ENCODE peak calls at places on chromosomes 1 and 21, in five cellular contexts. I, B, D, T and L are unnamed samples.
A peak's percentile ranks its signal among the peaks of the same experiment; 100 is the strongest.

GRCh38 chr1:112723511-112723839 is 8.3 kb upstream of the PPM1J start:
- DNase-seq in B (no peak), I (no peak), T (no peak), D (no peak), L (no peak)

GRCh38 chr1:216458807-216459206 is 35.6 kb upstream of the USH2A start:
- DNase-seq in I (peak; percentile 36), D (peak; percentile 7), T (peak; percentile 21), B (no peak), L (no peak)

GRCh38 chr1:229203030-229203751 is 67.7 kb upstream of the RAB4A start:
- DNase-seq in D (peak; percentile 89), T (peak; percentile 36), B (no peak), I (peak; percentile 60), L (no peak)

GRCh38 chr1:234564035-234565029 is 45.6 kb downstream of the IRF2BP2 start:
- DNase-seq in I (peak; percentile 98), B (no peak), D (peak; percentile 37), T (peak; percentile 70), L (peak; percentile 43)

GRCh38 chr1:188462837-188463236 is 1634.1 kb downstream of the PLA2G4A start:
- DNase-seq in D (no peak), B (no peak), I (no peak), T (no peak), L (no peak)

GRCh38 chr1:87786861-87787548 is 458.3 kb downstream of the LMO4 start:
- DNase-seq in T (no peak), D (no peak), B (no peak), I (no peak), L (no peak)

GRCh38 chr1:182249201-182249676 is 142.4 kb downstream of the GLUL start:
- DNase-seq in T (peak; percentile 44), B (no peak), I (no peak), D (no peak), L (no peak)

GRCh38 chr21:45124596-45124995 is 50.2 kb downstream of the ADARB1 start:
- DNase-seq in B (no peak), I (no peak), D (no peak), T (no peak), L (no peak)

GRCh38 chr1:2414297-2414958 is 2.1 kb upstream of the PEX10 start:
- DNase-seq in I (peak; percentile 35), T (peak; percentile 89), B (peak; percentile 85), D (peak; percentile 68), L (no peak)

GRCh38 chr1:94629259-94630181 is 88.0 kb upstream of the F3 start:
- DNase-seq in T (no peak), B (no peak), I (no peak), D (no peak), L (no peak)

GRCh38 chr1:42937836-42938595 is 20.7 kb downstream of the SLC2A1 start:
- DNase-seq in I (no peak), T (no peak), D (no peak), B (no peak), L (no peak)

GRCh38 chr1:213055087-213055591 is 4.1 kb downstream of the RPS6KC1 start:
- DNase-seq in I (no peak), B (no peak), T (no peak), D (peak; percentile 21), L (no peak)

GRCh38 chr21:30138483-30138882 is 28.1 kb downstream of the CLDN17 start:
- DNase-seq in D (no peak), T (no peak), I (no peak), B (no peak), L (no peak)

GRCh38 chr21:44926364-44927101 is 5.8 kb upstream of the ITGB2 start:
- DNase-seq in B (peak; percentile 63), T (peak; percentile 39), I (peak; percentile 64), D (no peak), L (peak; percentile 21)

GRCh38 chr1:50474859-50475809 is 51.9 kb upstream of the DMRTA2 start:
- DNase-seq in D (no peak), T (peak; percentile 39), I (peak; percentile 8), B (no peak), L (no peak)

GRCh38 chr21:40245021-40245420 is 377.8 kb downstream of the PCP4 start:
- DNase-seq in D (no peak), T (no peak), B (no peak), I (no peak), L (no peak)

GRCh38 chr21:43196789-43197188 is 28.0 kb downstream of the CRYAA start:
- DNase-seq in B (no peak), D (peak; percentile 62), T (no peak), I (no peak), L (no peak)

GRCh38 chr1:164609084-164609483 is 50.1 kb downstream of the PBX1 start:
- DNase-seq in T (no peak), B (no peak), D (no peak), I (no peak), L (no peak)

GRCh38 chr1:39988618-39989343 is 33.8 kb downstream of the MFSD2A start:
- DNase-seq in B (no peak), T (no peak), I (peak; percentile 16), D (no peak), L (no peak)

GRCh38 chr1:24709748-24710416 is 35.4 kb upstream of the CLIC4 start:
- DNase-seq in I (no peak), T (no peak), D (no peak), B (no peak), L (no peak)
- H3K4me3 ChIP-seq in I (no peak overlapping the region), T (no peak overlapping the region), D (no peak overlapping the region), B (no peak overlapping the region), L (no peak overlapping the region)

DNA sequence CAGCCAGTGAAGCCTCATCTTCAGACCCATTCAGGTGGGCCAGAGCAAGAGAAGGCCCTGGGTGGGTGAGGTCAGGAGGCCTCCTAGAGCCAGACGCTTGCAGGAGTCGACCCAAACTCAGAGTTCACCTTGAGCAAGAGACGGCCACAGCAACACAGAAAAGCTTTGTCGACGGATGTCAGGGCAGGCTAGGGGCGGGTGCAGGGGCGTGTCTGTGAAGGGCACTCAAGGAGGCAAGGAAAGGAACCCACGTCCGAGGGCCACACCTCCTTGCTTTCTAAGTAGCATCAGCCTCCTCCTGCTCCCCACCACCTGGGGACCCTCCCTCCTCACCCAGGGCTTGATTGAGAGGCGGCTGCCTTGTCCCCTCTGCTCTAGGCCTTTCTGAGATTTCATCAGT is 92.2 kb downstream of the OMA1 start:
- DNase-seq in D (no peak), T (no peak), B (no peak), I (no peak), L (no peak)
- TF ChIP-seq CTCF in D (no peak), T (no peak), B (no peak), I (no peak), L (no peak)

GRCh38 chr21:38834725-38835124 is 29.0 kb downstream of the ETS2 start:
- DNase-seq in B (no peak), I (no peak), T (no peak), D (no peak), L (no peak)

GRCh38 chr21:38830667-38831525 is 25.2 kb downstream of the ETS2 start:
- DNase-seq in D (no peak), B (no peak), T (no peak), I (no peak), L (no peak)

GRCh38 chr21:38833122-38833521 is 27.4 kb downstream of the ETS2 start:
- DNase-seq in I (no peak), T (no peak), B (no peak), D (no peak), L (no peak)

GRCh38 chr21:38832664-38833063 is 26.9 kb downstream of the ETS2 start:
- DNase-seq in I (no peak), B (no peak), T (no peak), D (no peak), L (no peak)

DNA sequence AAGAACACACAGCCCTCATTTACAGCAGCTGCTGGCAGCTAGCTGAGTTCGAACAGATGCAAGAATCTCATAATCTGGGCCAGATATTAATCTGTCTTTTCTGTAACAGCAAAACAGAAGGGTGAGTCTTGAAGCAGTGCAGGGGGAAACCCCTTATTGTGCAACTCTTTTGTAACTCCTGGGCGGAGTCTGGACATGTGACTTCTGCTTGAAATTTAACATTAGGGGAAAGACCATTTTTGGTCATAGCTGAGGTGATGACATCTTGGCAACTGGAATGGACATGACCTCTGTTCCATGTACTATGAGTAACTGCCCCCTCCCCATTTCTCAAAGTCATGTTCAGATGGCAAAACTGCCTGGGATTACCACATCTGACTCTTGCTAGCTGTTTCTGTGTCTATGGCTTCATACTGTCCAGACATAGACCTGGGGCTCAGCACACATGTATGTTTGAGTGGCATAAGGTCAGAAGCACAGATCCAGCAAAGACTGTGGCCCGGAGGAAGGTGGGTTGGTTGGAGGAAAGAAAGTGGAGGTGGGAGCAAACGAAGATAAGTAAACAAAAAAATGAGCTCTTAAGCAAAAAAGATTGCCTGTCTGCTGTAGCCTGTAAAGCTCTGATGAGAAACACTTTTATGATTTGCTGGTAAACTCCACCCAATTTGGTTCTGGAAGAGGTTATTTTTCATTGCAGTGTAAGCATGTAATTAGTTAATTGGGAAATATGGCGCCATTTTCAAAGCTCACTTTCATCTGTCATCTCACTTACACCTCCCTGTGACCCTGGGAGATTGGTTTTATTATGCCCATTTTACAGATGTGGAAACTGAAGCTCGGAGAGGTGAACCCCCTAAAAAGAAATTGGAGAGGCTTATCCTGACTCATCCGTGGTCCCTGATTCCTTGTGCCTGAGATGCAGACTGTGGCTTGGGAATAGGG is 26.1 kb downstream of the ETS2 start:
- DNase-seq in I (peak; percentile 94), B (no peak), T (peak; percentile 98), D (peak; percentile 99), L (peak; percentile 88)
- H3K4me3 ChIP-seq in I (no peak overlapping the region), B (no peak overlapping the region), T (no peak overlapping the region), D (no peak overlapping the region), L (no peak overlapping the region)

GRCh38 chr21:34630536-34631143 is 15.7 kb upstream of the RCAN1 start:
- DNase-seq in I (peak; percentile 32), B (peak; percentile 16), T (peak; percentile 80), D (peak; percentile 74), L (peak; percentile 21)

GRCh38 chr21:34635307-34635706 is 20.4 kb upstream of the RCAN1 start:
- DNase-seq in D (no peak), I (no peak), B (peak; percentile 19), T (no peak), L (no peak)

GRCh38 chr21:34636961-34637360 is 22.0 kb upstream of the RCAN1 start:
- DNase-seq in I (no peak), B (no peak), D (no peak), T (no peak), L (no peak)

GRCh38 chr21:34632498-34632897 is 17.6 kb upstream of the RCAN1 start:
- DNase-seq in T (no peak), D (no peak), I (no peak), B (no peak), L (no peak)
- TF ChIP-seq CTCF in T (no peak), D (no peak), I (no peak), B (no peak), L (no peak)

GRCh38 chr1:51877434-51878306 is 857 bp downstream of the NRDC start:
- DNase-seq in I (peak; percentile 55), T (peak; percentile 52), B (peak; percentile 9), D (peak; percentile 51), L (no peak)

GRCh38 chr1:51875836-51876235 is 2.7 kb downstream of the NRDC start:
- DNase-seq in B (no peak), T (no peak), D (no peak), I (no peak), L (no peak)

GRCh38 chr1:51878307-51878615 is 266 bp downstream of the NRDC start:
- DNase-seq in D (no peak), B (no peak), T (no peak), I (no peak), L (no peak)

GRCh38 chr1:51878616-51879336 is at the start of gene NRDC:
- DNase-seq in D (peak; percentile 100), B (peak; percentile 99), T (peak; percentile 100), I (peak; percentile 99), L (peak; percentile 99)

GRCh38 chr1:51875291-51875772 is 3.2 kb downstream of the NRDC start:
- DNase-seq in T (no peak), B (no peak), D (no peak), I (no peak), L (no peak)
- H3K4me3 ChIP-seq in T (peak overlapping the region; percentile 26), B (no peak overlapping the region), D (no peak overlapping the region), I (peak overlapping the region; percentile 28), L (no peak overlapping the region)